ENCODE peak calls at places on chromosomes 11 and 22, in eight cellular contexts. Q is epithelial cell of esophagus; K is activated CD4-positive, alpha-beta T cell treated with anti-CD3 and anti-CD28 coated beads for 24 hours; Z is choroid plexus epithelial cell; P is myocyte; C is foreskin melanocyte; T is effector memory CD4-positive, alpha-beta T cell; G is brain microvascular endothelial cell. L is an unnamed sample.
A peak's percentile ranks its signal among the peaks of the same experiment; 100 is the strongest.

GRCh38 chr11:13278620-13279486 is 1.3 kb downstream of the BMAL1 start:
- DNase-seq in Q (peak; percentile 22), K (no peak), Z (no peak), P (no peak), C (no peak), T (no peak), G (no peak), L (no peak)

GRCh38 chr22:27801197-27801615 is 350 bp downstream of the MN1 start:
- DNase-seq in Q (peak; percentile 60), K (no peak), Z (peak; percentile 59), P (peak; percentile 41), C (no peak), T (no peak), G (no peak), L (no peak)

GRCh38 chr11:130580372-130580771 is 131.9 kb downstream of the ADAMTS15 start:
- DNase-seq in Q (peak; percentile 96), K (no peak), Z (peak; percentile 69), P (peak; percentile 55), C (peak; percentile 85), T (no peak), G (peak; percentile 94), L (peak; percentile 96)

GRCh38 chr11:64245401-64245796 is 1.3 kb downstream of the PPP1R14B start:
- DNase-seq in Q (no peak), K (no peak), Z (no peak), P (peak; percentile 97), C (no peak), T (peak; percentile 24), G (no peak), L (no peak)

GRCh38 chr11:59754859-59755700 is at the start of gene STX3:
- DNase-seq in Q (peak; percentile 84), K (peak; percentile 48), Z (peak; percentile 69), P (peak; percentile 82), C (peak; percentile 81), T (peak; percentile 60), G (peak; percentile 40), L (peak; percentile 75)

GRCh38 chr11:130478881-130479280 is 30.4 kb downstream of the ADAMTS15 start:
- DNase-seq in Q (no peak), K (no peak), Z (peak; percentile 33), P (peak; percentile 56), C (no peak), T (no peak), G (peak; percentile 62), L (no peak)

GRCh38 chr11:26297179-26297970 is 34.6 kb upstream of the ANO3 start:
- DNase-seq in Q (peak; percentile 82), K (no peak), Z (peak; percentile 90), P (peak; percentile 55), C (peak; percentile 50), T (no peak), G (peak; percentile 66), L (peak; percentile 72)

GRCh38 chr11:111528557-111528956 is 12.0 kb upstream of the LAYN start:
- DNase-seq in Q (no peak), K (no peak), Z (no peak), P (no peak), C (no peak), T (no peak), G (no peak), L (no peak)

GRCh38 chr11:119685073-119685746 is 43.8 kb downstream of the NECTIN1 start:
- DNase-seq in Q (no peak), K (no peak), Z (no peak), P (no peak), C (no peak), T (no peak), G (no peak), L (no peak)

GRCh38 chr22:25637672-25638071 is 73.2 kb downstream of the GRK3 start:
- DNase-seq in Q (no peak), K (no peak), Z (no peak), P (no peak), C (no peak), T (no peak), G (no peak), L (no peak)

GRCh38 chr11:57354699-57355098 is 16.5 kb downstream of the P2RX3 start:
- DNase-seq in Q (no peak), K (no peak), Z (no peak), P (no peak), C (no peak), T (no peak), G (no peak), L (no peak)

GRCh38 chr11:131785801-131786200 is 415.4 kb downstream of the NTM start:
- DNase-seq in Q (no peak), K (no peak), Z (no peak), P (no peak), C (no peak), T (no peak), G (no peak), L (no peak)

L was measured in COLO829.